ENCODE peak calls at places on chromosomes 5 and 9, in nine cellular contexts. P, S, E, H, Q, Z, G, T and V are unnamed samples.

GRCh38 chr9:135083831-135084230 is 3.6 kb upstream of the OLFM1 start:
- DNase-seq in S (no peak), T (peak), E (no peak), H (no peak), Q (no peak), G (no peak), Z (peak), P (no peak), V (no peak)

GRCh38 chr9:12878342-12878978 is 103.6 kb downstream of the LURAP1L start:
- DNase-seq in G (no peak), Z (no peak), S (no peak), P (peak), H (peak), Q (no peak), E (peak), T (no peak), V (peak)

GRCh38 chr5:133145436-133146143 is 93.8 kb downstream of the HSPA4 start:
- DNase-seq in E (no peak), G (no peak), P (no peak), T (no peak), Q (no peak), H (no peak), Z (no peak), S (no peak), V (no peak)

GRCh38 chr5:109693535-109694152 is 3.9 kb downstream of the MAN2A1 start:
- DNase-seq in H (peak), T (no peak), P (peak), Q (no peak), S (no peak), G (peak), Z (no peak), E (peak), V (no peak)

GRCh38 chr5:17132444-17133083 is 84.9 kb upstream of the BASP1 start:
- DNase-seq in Q (no peak), H (peak), Z (no peak), E (no peak), S (no peak), T (no peak), G (no peak), P (peak), V (peak)

GRCh38 chr5:68086443-68086842 is 129.1 kb upstream of the PIK3R1 start:
- DNase-seq in Q (no peak), S (no peak), T (no peak), Z (no peak), P (no peak), E (no peak), H (no peak), G (no peak), V (peak)

GRCh38 chr9:124133752-124134151 is 122.2 kb downstream of the LHX2 start:
- DNase-seq in H (peak), Q (no peak), E (peak), Z (peak), P (peak), T (no peak), S (peak), G (no peak), V (peak)

GRCh38 chr9:120891255-120891954 is 14.4 kb upstream of the PHF19 start:
- DNase-seq in P (peak), Q (no peak), E (no peak), Z (no peak), S (no peak), G (no peak), H (no peak), T (no peak), V (no peak)

GRCh38 chr9:120536949-120537640 is 42.9 kb downstream of the CDK5RAP2 start:
- DNase-seq in P (no peak), H (no peak), Q (no peak), T (no peak), Z (no peak), S (no peak), G (no peak), E (no peak), V (no peak)

GRCh38 chr9:7028591-7028990 is 270.8 kb downstream of the KDM4C start:
- DNase-seq in E (peak), H (no peak), Z (no peak), S (no peak), T (no peak), P (peak), Q (no peak), G (no peak), V (no peak)

GRCh38 chr9:135409286-135410200 is 70.0 kb upstream of the PPP1R26 start:
- DNase-seq in T (no peak), H (no peak), E (no peak), S (no peak), Q (no peak), P (no peak), Z (no peak), G (no peak), V (no peak)

GRCh38 chr9:38027714-38028113 is 41.3 kb downstream of the SHB start:
- DNase-seq in T (no peak), Q (no peak), S (no peak), H (no peak), Z (no peak), G (no peak), E (no peak), P (no peak), V (no peak)

GRCh38 chr9:70677336-70677735 is 262.9 kb upstream of the KLF9 start:
- DNase-seq in T (no peak), Q (no peak), E (no peak), S (no peak), H (no peak), P (peak), G (no peak), Z (no peak), V (no peak)

GRCh38 chr5:154857091-154857533 is 1.3 kb upstream of the CNOT8 start:
- DNase-seq in G (no peak), E (no peak), Q (no peak), P (no peak), T (no peak), S (no peak), Z (no peak), H (peak), V (no peak)

GRCh38 chr5:54745599-54745998 is 228.0 kb downstream of the SNX18 start:
- DNase-seq in Q (no peak), H (no peak), P (no peak), Z (no peak), E (no peak), G (no peak), S (no peak), T (no peak), V (no peak)

GRCh38 chr9:135186248-135187164 is 99.0 kb downstream of the OLFM1 start:
- DNase-seq in Q (no peak), G (no peak), Z (peak), H (no peak), S (no peak), E (no peak), T (peak), P (no peak), V (no peak)

GRCh38 chr9:137745541-137745991 is 126.8 kb downstream of the EHMT1 start:
- DNase-seq in H (peak), S (peak), G (peak), E (peak), T (peak), Z (no peak), Q (peak), P (peak), V (no peak)

DNA sequence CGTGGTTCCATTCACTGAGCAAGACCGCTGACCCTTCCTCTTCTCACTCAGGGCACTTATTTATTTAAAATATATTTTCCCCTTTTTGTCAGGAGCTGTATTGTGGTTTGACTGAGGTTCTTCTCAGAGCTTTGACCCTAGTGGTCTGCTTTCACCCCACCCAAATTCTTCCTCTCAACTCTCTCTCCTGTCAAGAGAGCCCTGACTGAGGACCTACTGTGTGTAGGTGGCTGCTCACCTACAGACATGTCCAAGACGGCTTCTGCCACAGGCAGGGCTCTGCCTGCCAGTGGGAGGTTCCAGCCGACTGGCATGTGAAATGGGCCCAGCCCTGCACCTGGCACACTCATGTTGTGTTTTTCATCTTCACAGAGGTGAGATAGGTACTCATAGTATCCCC is 5.2 kb downstream of the DCANP1 start:
- DNase-seq in E (no peak), G (no peak), T (no peak), Z (no peak), Q (no peak), P (no peak), S (peak), H (no peak), V (no peak)
- H3K9ac ChIP-seq in E (no peak), G (no peak), T (no peak), Z (no peak), Q (no peak), P (no peak), S (no peak), H (no peak), V (no peak)

GRCh38 chr5:56620903-56621680 is 194.3 kb upstream of the MAP3K1 start:
- DNase-seq in P (peak), S (no peak), T (no peak), E (peak), Q (no peak), Z (no peak), H (no peak), G (peak), V (peak)

GRCh38 chr5:56622146-56622545 is 193.2 kb upstream of the MAP3K1 start:
- DNase-seq in H (no peak), Q (no peak), G (no peak), P (no peak), E (no peak), T (no peak), S (no peak), Z (no peak), V (no peak)

DNA sequence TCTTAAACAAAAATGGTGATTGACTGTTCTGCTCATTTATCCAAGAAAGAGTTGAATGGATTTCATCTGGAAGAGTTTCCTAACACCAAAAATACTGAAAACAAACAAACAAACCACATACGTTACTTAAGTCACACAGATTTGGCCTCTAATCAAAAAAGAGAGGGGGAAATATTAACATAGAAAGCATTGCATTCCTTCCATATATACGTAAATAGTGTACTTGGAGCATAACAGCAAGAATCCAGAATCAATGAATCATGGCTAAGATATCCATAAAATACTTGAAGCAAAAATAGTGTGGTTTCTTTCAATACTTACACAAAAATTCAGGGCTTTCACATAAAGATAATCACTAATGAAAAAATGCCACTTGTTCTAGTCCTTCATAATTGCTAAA is 189.8 kb upstream of the MAP3K1 start:
- DNase-seq in H (peak), T (no peak), S (no peak), G (peak), E (peak), P (peak), Q (no peak), Z (no peak), V (peak)
- TF ChIP-seq CTCF in H (no peak), T (no peak), S (no peak), G (no peak), E (no peak), P (no peak), Q (no peak), Z (no peak), V (no peak)

DNA sequence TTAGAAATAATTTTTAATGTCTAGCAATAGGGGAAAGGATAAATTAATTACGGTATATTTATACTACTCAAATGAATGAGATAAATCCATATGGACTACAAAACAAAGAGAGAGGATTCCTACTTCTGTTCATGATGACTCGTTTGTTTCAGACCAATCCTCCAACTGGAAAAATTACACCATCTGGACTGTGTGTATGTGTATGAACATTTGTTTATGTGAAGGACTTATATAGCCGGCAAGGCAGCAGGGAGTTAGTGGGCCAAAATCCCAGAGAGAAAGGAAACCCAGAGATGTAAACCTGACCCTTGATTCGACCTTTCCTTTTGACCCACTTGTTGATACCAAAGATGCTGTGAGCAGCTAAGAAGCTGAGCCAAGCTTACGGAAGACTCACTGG is 20.1 kb downstream of the PDE6A start:
- DNase-seq in G (no peak), T (no peak), Z (no peak), P (peak), E (no peak), H (no peak), Q (no peak), S (no peak), V (no peak)
- H3K9ac ChIP-seq in G (no peak), T (no peak), Z (no peak), P (no peak), E (no peak), H (no peak), Q (no peak), S (no peak), V (no peak)

DNA sequence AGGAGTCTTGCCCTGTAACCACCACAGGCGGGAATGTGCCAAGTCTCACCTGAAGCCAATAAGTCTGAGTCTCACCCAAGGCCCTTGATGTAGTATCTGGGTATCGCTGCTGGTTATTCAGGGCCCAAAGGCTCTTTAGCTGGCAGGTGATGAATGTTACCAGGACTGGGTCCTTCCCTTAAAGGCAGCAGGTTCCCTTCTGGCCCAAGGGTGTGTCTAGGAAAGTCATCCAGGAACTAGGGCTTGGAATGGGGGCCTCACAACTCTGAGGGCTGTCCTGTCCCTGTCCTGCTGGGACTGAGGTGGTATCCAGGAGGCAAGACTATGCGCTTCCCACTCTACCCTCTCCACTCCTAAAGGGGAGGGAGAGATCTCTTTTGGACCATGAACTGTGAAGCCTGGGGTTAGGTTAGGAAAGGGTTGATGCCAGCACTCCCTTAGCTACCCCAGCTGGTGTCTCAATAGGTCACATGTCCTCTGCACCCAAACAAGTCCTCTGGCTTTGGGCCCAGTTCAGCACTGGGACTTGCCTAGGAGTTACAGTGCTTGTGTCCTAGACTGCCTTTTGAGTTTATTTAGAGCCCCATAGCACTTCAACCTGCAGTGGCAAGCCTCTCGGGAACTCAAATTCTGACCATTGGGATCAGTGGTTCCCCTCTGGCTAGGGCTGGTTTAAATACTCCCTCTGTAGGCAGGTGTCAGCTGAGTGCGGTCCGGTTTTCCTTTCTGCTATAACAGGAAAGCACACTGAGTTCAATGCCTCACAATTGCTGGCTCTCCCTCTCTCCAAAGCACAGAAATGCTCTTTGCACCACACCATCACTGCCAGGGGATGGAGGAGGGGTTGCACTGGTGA is 22.5 kb upstream of the RANBP3L start:
- DNase-seq in Q (no peak), T (peak), E (no peak), H (no peak), S (no peak), Z (no peak), G (no peak), P (no peak), V (no peak)
- TF ChIP-seq CTCF in Q (no peak), T (no peak), E (no peak), H (no peak), S (no peak), Z (no peak), G (no peak), P (no peak), V (no peak)

GRCh38 chr9:99633260-99633659 is 188.4 kb upstream of the NR4A3 start:
- DNase-seq in Q (no peak), S (no peak), H (no peak), P (no peak), G (no peak), T (no peak), Z (no peak), E (no peak), V (no peak)
- H3K9ac ChIP-seq in Q (no peak), S (no peak), H (no peak), P (no peak), G (no peak), T (no peak), Z (no peak), E (no peak), V (no peak)

GRCh38 chr9:35812025-35812602 is at the start of gene SPAG8:
- DNase-seq in P (peak), H (peak), Q (peak), E (peak), Z (peak), T (peak), S (peak), G (peak), V (peak)

GRCh38 chr9:35816708-35817107 is 1.9 kb upstream of the HINT2 start:
- DNase-seq in S (peak), Q (no peak), G (no peak), H (peak), Z (no peak), T (no peak), E (no peak), P (no peak), V (no peak)

GRCh38 chr9:35813434-35814105 is 1.3 kb downstream of the HINT2 start:
- DNase-seq in S (peak), T (no peak), G (no peak), Z (no peak), Q (peak), E (peak), P (peak), H (peak), V (peak)

GRCh38 chr9:35814841-35815543 is at the start of gene HINT2:
- DNase-seq in G (peak), H (peak), E (peak), T (peak), Z (peak), P (peak), Q (peak), S (peak), V (peak)

GRCh38 chr9:35814106-35814840 is 569 bp downstream of the HINT2 start:
- DNase-seq in Z (peak), P (peak), H (peak), S (peak), Q (no peak), G (peak), T (peak), E (peak), V (peak)
- TF ChIP-seq CTCF in Z (no peak), P (peak), H (peak), S (peak), Q (no peak), G (peak), T (peak), E (peak), V (no peak)

DNA sequence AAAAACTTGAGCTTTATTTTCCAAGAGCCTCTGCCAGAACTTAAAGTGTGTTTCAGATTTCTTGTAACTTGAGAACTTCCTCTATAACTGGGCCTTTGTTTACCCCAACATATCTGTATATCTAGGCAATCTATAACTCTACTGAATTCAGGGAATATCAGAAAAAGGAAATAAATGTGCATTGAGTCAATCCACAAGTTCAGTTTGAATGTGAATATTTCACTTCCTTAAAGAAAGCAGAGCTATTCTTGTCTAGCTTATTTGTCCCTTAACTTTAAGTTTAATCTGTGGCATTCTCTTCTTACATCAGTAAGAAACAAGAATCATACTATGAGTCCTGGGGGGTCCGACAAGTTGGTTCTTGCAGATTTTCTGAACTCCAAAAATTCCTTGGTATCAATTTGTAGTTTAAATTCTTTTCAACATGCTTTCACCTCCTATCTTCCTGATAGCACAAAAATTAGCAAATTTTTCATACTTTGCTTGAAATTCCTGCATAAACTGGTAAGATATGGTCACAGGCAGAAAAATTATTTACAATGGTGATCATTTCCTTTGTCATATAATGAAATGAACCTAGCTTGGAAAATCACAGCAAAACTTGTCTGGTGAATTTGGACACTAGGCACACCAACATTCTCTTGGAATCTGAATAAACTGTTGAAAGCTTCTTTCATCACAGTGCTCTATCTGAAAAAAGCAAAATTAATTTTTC is 19.8 kb upstream of the ITGA1 start:
- DNase-seq in T (no peak), G (no peak), Q (no peak), S (no peak), P (no peak), E (no peak), H (no peak), Z (no peak), V (no peak)
- H3K9ac ChIP-seq in T (no peak), G (no peak), Q (no peak), S (no peak), P (no peak), E (no peak), H (no peak), Z (no peak), V (no peak)

DNA sequence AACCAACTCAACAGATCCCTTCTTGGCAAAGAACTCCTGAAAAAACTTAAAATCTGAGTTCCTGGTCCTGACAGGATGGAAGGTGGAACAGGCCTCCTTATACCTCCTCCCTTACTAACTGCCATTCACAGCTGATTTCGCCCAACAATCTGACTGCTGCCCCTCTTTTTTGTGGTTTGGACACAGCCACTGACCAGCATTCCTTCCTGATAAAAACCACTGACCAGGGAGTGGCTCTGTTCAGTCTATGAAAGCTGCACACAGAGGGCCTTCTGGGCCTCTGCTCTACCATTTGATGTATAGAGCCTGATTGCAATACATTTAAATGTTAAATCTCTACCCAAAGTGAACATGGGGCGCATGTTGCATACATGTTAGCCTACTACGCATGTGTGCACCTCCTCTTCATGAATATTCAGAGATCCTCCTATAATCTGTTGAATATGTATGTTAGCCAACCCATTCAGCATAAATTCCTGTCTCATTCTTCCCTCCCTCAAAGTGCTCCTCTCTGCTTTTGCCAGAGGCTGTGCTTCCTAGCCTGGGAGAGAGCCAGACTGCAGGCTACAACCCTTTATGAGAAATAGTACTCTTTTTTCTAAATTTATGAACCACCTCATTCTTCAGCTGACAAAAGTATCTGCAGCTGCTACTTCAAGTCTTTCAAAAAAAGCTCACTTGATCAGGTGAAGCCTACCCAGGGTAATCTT is 93.7 kb upstream of the MRPS30 start:
- DNase-seq in E (peak), G (no peak), Z (no peak), P (no peak), S (no peak), T (no peak), H (no peak), Q (no peak), V (no peak)
- TF ChIP-seq CTCF in E (no peak), G (no peak), Z (no peak), P (no peak), S (no peak), T (no peak), H (no peak), Q (no peak), V (no peak)